ENCODE peak calls at places on chromosomes 1 and 21, in ten cellular contexts. A is NCI-H2081, B is NCI-H1105, Q is left colon, M is T-helper 1 cell, K is T47D, R is iPS-NIHi11, S is cardiac muscle cell, T is NCI-H524, E is skeletal muscle cell. V is an unnamed sample.
A peak's percentile ranks its signal among the peaks of the same experiment; 100 is the strongest.

GRCh38 chr21:45029968-45030636 is 44.3 kb upstream of the ADARB1 start:
- DNase-seq in R (peak; percentile 76), Q (no peak), M (no peak), B (no peak), E (no peak), T (peak; percentile 35), S (no peak), A (no peak), K (no peak), V (no peak)

GRCh38 chr1:76867342-76868130 is at the start of gene ST6GALNAC5:
- DNase-seq in E (no peak), R (peak; percentile 56), B (peak; percentile 7), A (no peak), K (no peak), M (no peak), T (peak; percentile 58), S (peak; percentile 48), Q (no peak), V (no peak)

GRCh38 chr1:89659322-89660061 is 26.6 kb downstream of the LRRC8C start:
- DNase-seq in S (no peak), B (no peak), E (no peak), M (no peak), K (no peak), R (no peak), T (no peak), Q (no peak), A (no peak), V (no peak)

GRCh38 chr1:99682291-99682751 is 36.4 kb downstream of the PALMD start:
- DNase-seq in K (no peak), A (no peak), S (peak; percentile 73), T (no peak), R (no peak), B (no peak), E (peak; percentile 75), Q (no peak), M (no peak), V (no peak)

GRCh38 chr1:100606438-100606837 is 68.5 kb downstream of the GPR88 start:
- DNase-seq in K (peak; percentile 29), S (peak; percentile 81), B (no peak), T (peak; percentile 22), M (no peak), A (peak; percentile 1), Q (no peak), E (no peak), R (no peak), V (no peak)

GRCh38 chr1:181812211-181812610 is 249.3 kb downstream of the ZNF648 start:
- DNase-seq in E (no peak), K (no peak), B (no peak), M (no peak), A (no peak), R (no peak), Q (no peak), T (peak; percentile 23), S (no peak), V (no peak)

GRCh38 chr1:2574350-2574749 is 12.2 kb upstream of the PRXL2B start:
- DNase-seq in E (no peak), B (no peak), A (no peak), Q (no peak), M (no peak), S (no peak), T (no peak), R (no peak), K (no peak), V (no peak)

GRCh38 chr1:225554216-225554812 is 98.6 kb downstream of the ENAH start:
- DNase-seq in A (peak; percentile 18), K (peak; percentile 44), M (no peak), S (peak; percentile 49), R (no peak), B (no peak), E (no peak), T (no peak), Q (no peak), V (no peak)

GRCh38 chr1:58358311-58358710 is 188.2 kb downstream of the OMA1 start:
- DNase-seq in E (peak; percentile 8), Q (no peak), K (no peak), B (no peak), R (no peak), M (no peak), S (peak; percentile 1), A (no peak), T (no peak), V (no peak)

GRCh38 chr1:231401478-231401877 is 20.6 kb downstream of the EGLN1 start:
- DNase-seq in K (no peak), T (no peak), R (no peak), A (no peak), B (no peak), Q (no peak), S (no peak), E (no peak), M (no peak), V (no peak)